ENCODE peak calls at places on chromosome 12, in seven cellular contexts. F is NCI-H146; L is EL; Q is progenitor cell of endocrine pancreas; G is fibroblast of pulmonary artery; O is foreskin melanocyte; X is activated CD4-positive, alpha-beta T cell treated with anti-CD3 and anti-CD28 coated beads, Interleukin-2, amount 50 U/mL, for 24 hours. R is an unnamed sample.

GRCh38 chr12:49750027-49750977 is 8.9 kb downstream of the TMBIM6 start:
- DNase-seq in X (peak), Q (no peak), F (no peak), L (peak), G (peak), O (no peak), R (peak)

GRCh38 chr12:16168078-16168477 is 109.4 kb downstream of the SLC15A5 start:
- DNase-seq in L (no peak), Q (no peak), O (no peak), G (no peak), F (no peak), X (no peak), R (no peak)

GRCh38 chr12:9340422-9341259 is 132.4 kb upstream of the PZP start:
- DNase-seq in F (no peak), O (peak), L (peak), X (no peak), Q (no peak), G (no peak), R (no peak)

GRCh38 chr12:3777206-3777809 is 24.4 kb upstream of the CRACR2A start:
- DNase-seq in F (peak), O (no peak), L (peak), Q (no peak), G (peak), X (no peak), R (peak)

GRCh38 chr12:65889144-65889880 is 65.0 kb downstream of the HMGA2 start:
- DNase-seq in F (no peak), L (no peak), Q (no peak), X (no peak), G (no peak), O (no peak), R (no peak)

GRCh38 chr12:50589650-50590435 is 85.1 kb downstream of the DIP2B start:
- DNase-seq in O (no peak), G (peak), Q (no peak), X (peak), F (no peak), L (peak), R (peak)

GRCh38 chr12:121719926-121720414 is 7.4 kb downstream of the TMEM120B start:
- DNase-seq in G (peak), L (peak), X (no peak), Q (no peak), F (no peak), O (no peak), R (no peak)

GRCh38 chr12:19045421-19045820 is 84.1 kb upstream of the PLEKHA5 start:
- DNase-seq in Q (no peak), F (no peak), O (no peak), L (no peak), G (peak), X (no peak), R (no peak)

GRCh38 chr12:6553051-6553868 is 2.6 kb downstream of the IFFO1 start:
- DNase-seq in Q (no peak), O (peak), G (peak), X (no peak), L (peak), F (no peak), R (no peak)

GRCh38 chr12:11171953-11172675 is 1.1 kb downstream of the SMIM10L1 start:
- DNase-seq in X (no peak), G (peak), F (peak), O (no peak), L (peak), Q (no peak), R (peak)

R was measured in erythroblast.